ENCODE peak calls at places on chromosomes 11 and 22, in five cellular contexts. V is WTC11, E is AG09309, L is lung, X is Calu3. O is an unnamed sample.

GRCh38 chr11:111416231-111416960 is 37.3 kb upstream of the POU2AF1 start:
- DNase-seq in X (no peak), L (no peak), E (no peak), V (no peak), O (no peak)

GRCh38 chr11:126039485-126040271 is 23.0 kb downstream of the CDON start:
- DNase-seq in E (no peak), L (no peak), X (no peak), V (no peak), O (no peak)

GRCh38 chr11:73145986-73146575 is 4.0 kb upstream of the FCHSD2 start:
- DNase-seq in L (no peak), X (no peak), E (no peak), V (no peak), O (no peak)

GRCh38 chr11:10487002-10487647 is 32.1 kb downstream of the AMPD3 start:
- DNase-seq in V (no peak), L (no peak), E (no peak), X (no peak), O (no peak)

GRCh38 chr22:26998134-26998533 is 340.7 kb downstream of the MIAT start:
- DNase-seq in E (no peak), V (no peak), L (no peak), X (no peak), O (no peak)

GRCh38 chr22:22936190-22936914 is 48.7 kb downstream of the IGLL5 start:
- DNase-seq in L (no peak), V (no peak), X (no peak), E (no peak), O (no peak)

GRCh38 chr22:31089101-31090100 is 8.3 kb downstream of the SMTN start:
- DNase-seq in V (peak; percentile 60), L (no peak), X (peak; percentile 52), E (no peak), O (no peak)

GRCh38 chr11:59283825-59284772 is 71.4 kb upstream of the MPEG1 start:
- DNase-seq in L (peak; percentile 54), E (peak; percentile 14), V (peak; percentile 30), X (peak; percentile 50), O (peak; percentile 22)

GRCh38 chr11:763073-763463 is 14.2 kb downstream of the GATD1 start:
- DNase-seq in L (peak; percentile 59), V (peak; percentile 61), E (no peak), X (peak; percentile 57), O (no peak)

GRCh38 chr22:50544746-50545253 is 899 bp upstream of the KLHDC7B start:
- DNase-seq in V (no peak), E (no peak), X (peak; percentile 55), L (peak; percentile 74), O (no peak)

GRCh38 chr11:114219559-114220349 is 76.4 kb upstream of the NNMT start:
- DNase-seq in E (no peak), V (no peak), X (peak; percentile 14), L (peak; percentile 31), O (no peak)

GRCh38 chr11:68328374-68329091 is 16.1 kb downstream of the LRP5 start:
- DNase-seq in V (peak; percentile 63), X (peak; percentile 61), L (no peak), E (no peak), O (no peak)

GRCh38 chr11:94873910-94874575 is 99.3 kb downstream of the CWC15 start:
- DNase-seq in L (no peak), E (no peak), V (no peak), X (no peak), O (no peak)

GRCh38 chr11:94877446-94878200 is 95.7 kb downstream of the CWC15 start:
- DNase-seq in V (no peak), X (no peak), L (peak; percentile 14), E (no peak), O (no peak)

GRCh38 chr11:94879006-94879405 is 94.3 kb downstream of the CWC15 start:
- DNase-seq in E (no peak), V (no peak), L (peak; percentile 11), X (no peak), O (no peak)

GRCh38 chr11:94876222-94876621 is 97.1 kb downstream of the CWC15 start:
- DNase-seq in V (no peak), L (peak; percentile 25), E (no peak), X (no peak), O (no peak)

GRCh38 chr11:94876645-94877445 is 96.5 kb downstream of the CWC15 start:
- DNase-seq in X (peak; percentile 49), V (no peak), E (peak; percentile 92), L (peak; percentile 59), O (peak; percentile 6)
- TF ChIP-seq CTCF in X (no peak), V (no peak), E (peak; percentile 59), L (no peak), O (no peak)

GRCh38 chr11:57615308-57615707 is 17.8 kb downstream of the SERPING1 start:
- DNase-seq in V (no peak), L (no peak), X (no peak), E (no peak), O (no peak)

GRCh38 chr11:57622263-57622662 is 24.8 kb downstream of the SERPING1 start:
- DNase-seq in V (no peak), L (no peak), E (no peak), X (no peak), O (no peak)

GRCh38 chr11:57616595-57616994 is 19.1 kb downstream of the SERPING1 start:
- DNase-seq in X (no peak), V (no peak), L (no peak), E (no peak), O (no peak)

GRCh38 chr11:57618438-57618837 is 21.0 kb downstream of the SERPING1 start:
- DNase-seq in V (no peak), X (no peak), L (no peak), E (no peak), O (no peak)

GRCh38 chr11:57619331-57619730 is 21.8 kb downstream of the SERPING1 start:
- DNase-seq in V (no peak), L (no peak), X (no peak), E (no peak), O (no peak)
- TF ChIP-seq CTCF in V (no peak), L (no peak), X (no peak), E (no peak), O (no peak)

DNA sequence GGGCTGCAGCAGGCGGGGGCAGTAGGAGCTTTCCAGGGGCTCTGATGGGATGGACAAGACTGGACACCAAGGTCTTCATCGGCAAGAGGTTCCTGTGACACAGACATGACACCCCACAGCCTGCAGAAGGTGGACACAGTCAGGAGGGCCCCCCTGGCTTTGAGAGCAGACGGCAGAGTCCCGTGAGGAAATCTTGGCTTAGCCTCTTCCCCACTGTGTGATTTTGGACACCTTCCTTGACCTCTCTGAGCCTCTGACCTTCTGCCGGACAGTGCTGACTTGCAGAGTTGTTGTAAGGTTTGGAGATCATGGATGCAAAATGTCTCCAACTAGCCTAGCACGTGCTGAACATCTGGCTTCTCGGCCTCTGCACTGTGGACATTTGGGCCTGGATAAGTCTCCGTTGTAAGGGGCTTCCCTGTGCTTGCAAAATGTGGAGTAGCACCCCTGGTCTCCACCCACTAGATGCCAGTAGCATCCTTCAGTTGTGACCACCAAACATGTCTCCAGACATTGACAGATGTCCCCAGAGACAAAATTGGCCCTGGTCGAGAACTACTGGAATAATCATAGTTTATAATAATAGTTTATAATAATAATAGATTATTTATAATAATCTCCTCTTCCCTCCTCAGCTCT is 54.6 kb downstream of the MCM5 start:
- DNase-seq in V (no peak), L (no peak), X (no peak), E (no peak), O (no peak)
- TF ChIP-seq CTCF in V (no peak), L (no peak), X (no peak), E (peak; percentile 25), O (no peak)

GRCh38 chr11:120326228-120326627 is 1.1 kb downstream of the TLCD5 start:
- DNase-seq in L (no peak), E (peak; percentile 42), V (no peak), X (no peak), O (no peak)

GRCh38 chr11:120326845-120327281 is 1.8 kb downstream of the TLCD5 start:
- DNase-seq in E (no peak), V (no peak), L (no peak), X (no peak), O (no peak)

GRCh38 chr11:120327311-120327710 is 2.2 kb downstream of the TLCD5 start:
- DNase-seq in E (no peak), L (no peak), V (no peak), X (no peak), O (no peak)

GRCh38 chr11:120329556-120329955 is 4.5 kb downstream of the TLCD5 start:
- DNase-seq in V (no peak), X (no peak), E (no peak), L (no peak), O (no peak)

GRCh38 chr11:120324932-120325810 is at the start of gene TLCD5:
- DNase-seq in E (no peak), X (peak; percentile 71), V (peak; percentile 88), L (no peak), O (peak; percentile 40)
- TF ChIP-seq CTCF in E (no peak), X (no peak), V (no peak), L (no peak), O (no peak)